ENCODE peak calls at places on chromosomes 4 and X, in ten cellular contexts. T is cardiac fibroblast, I is fibroblast of lung, J is hepatocyte, K is choroid plexus epithelial cell, M is colonic mucosa, E is tibial artery, N is kidney, C is GM13976, B is lung. X is an unnamed sample.
A peak's percentile ranks its signal among the peaks of the same experiment; 100 is the strongest.

GRCh38 chrX:107324493-107325310 is 118.3 kb downstream of the DNAAF6 start:
- DNase-seq in T (peak; percentile 31), I (peak; percentile 24), J (peak; percentile 85), K (peak; percentile 36), M (peak; percentile 22), E (no peak), N (peak; percentile 73), C (peak; percentile 17), B (no peak), X (peak; percentile 19)

GRCh38 chrX:107118322-107119147 is at the start of gene RBM41:
- DNase-seq in T (peak; percentile 78), I (peak; percentile 85), J (peak; percentile 81), K (peak; percentile 84), M (peak; percentile 84), E (peak; percentile 80), N (peak; percentile 85), C (peak; percentile 68), B (peak; percentile 70), X (peak; percentile 86)

GRCh38 chr4:183438458-183439113 is 5.8 kb upstream of the CDKN2AIP start:
- DNase-seq in T (no peak), I (peak; percentile 62), J (peak; percentile 79), K (peak; percentile 64), M (peak; percentile 68), E (no peak), N (no peak), C (no peak), B (peak; percentile 29), X (no peak)

GRCh38 chrX:123504630-123505270 is 228.1 kb downstream of the THOC2 start:
- DNase-seq in T (no peak), I (no peak), J (no peak), K (no peak), M (no peak), E (no peak), N (no peak), C (no peak), B (no peak), X (no peak)

GRCh38 chr4:41319553-41319952 is 62.8 kb downstream of the UCHL1 start:
- DNase-seq in T (no peak), I (no peak), J (peak; percentile 27), K (peak; percentile 34), M (no peak), E (no peak), N (no peak), C (no peak), B (no peak), X (no peak)

GRCh38 chrX:67780694-67781109 is 236.9 kb downstream of the AR start:
- DNase-seq in T (peak; percentile 94), I (peak; percentile 93), J (peak; percentile 62), K (peak; percentile 90), M (peak; percentile 29), E (peak; percentile 88), N (peak; percentile 91), C (no peak), B (peak; percentile 85), X (peak; percentile 9)

GRCh38 chrX:14837155-14837554 is 35.7 kb downstream of the FANCB start:
- DNase-seq in T (no peak), I (no peak), J (no peak), K (no peak), M (no peak), E (no peak), N (no peak), C (no peak), B (no peak), X (no peak)

GRCh38 chr4:87337361-87337760 is 14.7 kb upstream of the HSD17B13 start:
- DNase-seq in T (no peak), I (no peak), J (no peak), K (no peak), M (no peak), E (no peak), N (no peak), C (no peak), B (no peak), X (no peak)

GRCh38 chrX:136046295-136046894 is 61.2 kb downstream of the SLC9A6 start:
- DNase-seq in T (peak; percentile 32), I (peak; percentile 61), J (peak; percentile 14), K (peak; percentile 77), M (no peak), E (no peak), N (no peak), C (no peak), B (no peak), X (no peak)

GRCh38 chrX:41276661-41277506 is 57.1 kb upstream of the DDX3X start:
- DNase-seq in T (no peak), I (peak; percentile 16), J (no peak), K (peak; percentile 10), M (no peak), E (peak; percentile 64), N (no peak), C (no peak), B (no peak), X (peak; percentile 14)

GRCh38 chr4:125432078-125432477 is 117.3 kb downstream of the FAT4 start:
- DNase-seq in T (peak; percentile 54), I (peak; percentile 46), J (peak; percentile 13), K (peak; percentile 45), M (no peak), E (no peak), N (no peak), C (no peak), B (no peak), X (no peak)

GRCh38 chr4:18049446-18049845 is 27.9 kb upstream of the LCORL start:
- DNase-seq in T (no peak), I (peak; percentile 7), J (no peak), K (no peak), M (no peak), E (no peak), N (no peak), C (no peak), B (no peak), X (no peak)

GRCh38 chr4:101853691-101854090 is 63.2 kb downstream of the BANK1 start:
- DNase-seq in T (no peak), I (no peak), J (no peak), K (peak; percentile 59), M (no peak), E (no peak), N (no peak), C (no peak), B (no peak), X (no peak)

GRCh38 chr4:21882050-21882839 is 66.3 kb downstream of the KCNIP4 start:
- DNase-seq in T (no peak), I (peak; percentile 17), J (no peak), K (no peak), M (no peak), E (no peak), N (no peak), C (no peak), B (no peak), X (no peak)

GRCh38 chr4:21884615-21885014 is 64.0 kb downstream of the KCNIP4 start:
- DNase-seq in T (no peak), I (no peak), J (no peak), K (no peak), M (no peak), E (no peak), N (no peak), C (no peak), B (no peak), X (peak; percentile 14)

GRCh38 chr4:21879187-21879586 is 69.4 kb downstream of the KCNIP4 start:
- DNase-seq in T (peak; percentile 19), I (peak; percentile 47), J (no peak), K (peak; percentile 74), M (no peak), E (no peak), N (no peak), C (no peak), B (no peak), X (no peak)
- TF ChIP-seq CTCF in T (peak; percentile 45), I (no peak), J (no peak), K (peak; percentile 58), M (no peak), E (no peak), N (no peak), C (no peak), B (no peak), X (no peak)

GRCh38 chrX:76253432-76253831 is 80.6 kb downstream of the PBDC1 start:
- DNase-seq in T (peak; percentile 42), I (peak; percentile 67), J (peak; percentile 39), K (peak; percentile 72), M (peak; percentile 30), E (no peak), N (no peak), C (peak; percentile 32), B (no peak), X (peak; percentile 54)
- TF ChIP-seq CTCF in T (peak; percentile 47), I (peak; percentile 55), J (peak; percentile 51), K (peak; percentile 72), M (no peak), E (peak; percentile 35), N (peak; percentile 40), C (peak; percentile 46), B (peak; percentile 23), X (peak; percentile 17)

GRCh38 chrX:83419030-83419792 is 88.9 kb upstream of the POU3F4 start:
- DNase-seq in T (no peak), I (no peak), J (no peak), K (no peak), M (no peak), E (no peak), N (peak; percentile 21), C (no peak), B (no peak), X (no peak)

DNA sequence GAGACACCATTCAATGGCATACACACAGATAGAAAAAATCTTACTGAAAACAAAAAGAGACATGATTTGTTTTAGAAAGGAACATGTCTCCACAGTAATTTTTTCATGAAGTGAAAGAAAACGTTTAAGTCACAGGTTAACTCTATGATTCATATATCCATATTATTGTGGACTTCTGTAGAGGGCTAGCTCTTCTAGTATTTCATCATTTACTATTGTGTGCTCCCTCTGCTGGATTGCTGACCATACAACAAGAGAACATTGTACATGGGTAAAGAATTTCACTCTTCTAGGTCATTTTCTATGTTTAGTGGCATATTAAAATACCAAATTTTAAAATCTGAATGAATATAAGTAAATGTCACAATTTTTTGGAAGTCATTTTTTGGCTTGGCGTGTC is 91.8 kb upstream of the POU3F4 start:
- DNase-seq in T (no peak), I (no peak), J (peak; percentile 19), K (peak; percentile 5), M (no peak), E (no peak), N (no peak), C (no peak), B (no peak), X (no peak)
- TF ChIP-seq CTCF in T (no peak), I (no peak), J (peak; percentile 41), K (no peak), M (no peak), E (no peak), N (peak; percentile 21), C (no peak), B (no peak), X (no peak)

DNA sequence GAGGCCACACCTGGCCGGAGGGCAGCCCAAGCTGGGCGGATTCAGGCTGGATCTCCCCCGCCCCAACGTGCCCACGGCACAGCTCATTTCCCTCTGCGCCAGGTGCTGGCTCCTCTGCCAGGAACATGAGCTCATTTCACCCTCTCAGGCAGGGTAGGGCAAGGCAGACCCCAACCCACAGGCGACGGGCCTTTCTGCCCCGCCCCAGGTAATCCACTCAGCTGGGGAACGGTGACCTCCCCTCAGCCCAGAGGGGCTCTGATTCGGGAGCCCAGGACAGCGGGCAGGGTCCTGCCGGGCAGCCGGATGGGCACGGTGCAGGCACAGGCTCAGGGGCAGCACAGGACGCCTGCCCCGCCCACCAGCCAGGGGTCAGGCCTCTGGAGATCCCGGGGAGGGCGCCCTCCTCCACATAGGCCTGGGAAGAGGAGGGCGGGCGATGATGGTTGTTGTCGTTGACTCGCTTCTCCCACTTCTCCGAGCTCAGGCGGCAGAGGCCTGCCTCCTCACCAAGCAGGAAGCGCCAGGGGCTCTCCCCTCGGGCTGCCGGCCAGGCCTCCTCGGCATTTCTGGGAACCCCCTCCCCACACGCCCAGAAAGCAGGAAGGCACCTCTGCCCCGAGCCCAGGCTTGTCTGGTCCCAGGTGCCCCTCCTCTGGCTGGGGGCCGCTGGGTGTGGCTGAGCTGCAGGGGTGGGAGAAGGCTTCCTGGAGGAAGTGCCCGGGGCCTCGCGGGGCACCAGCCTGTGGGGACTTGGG is 31.1 kb downstream of the TACC3 start:
- DNase-seq in T (peak; percentile 39), I (no peak), J (no peak), K (peak; percentile 17), M (no peak), E (no peak), N (no peak), C (no peak), B (no peak), X (peak; percentile 81)
- TF ChIP-seq CTCF in T (no peak), I (no peak), J (no peak), K (no peak), M (no peak), E (no peak), N (no peak), C (no peak), B (no peak), X (no peak)